ENCODE peak calls at places on chromosome 1, in eight cellular contexts. Y, W, H, P, Q, R, E and D are unnamed samples.

GRCh38 chr1:223245411-223245810 is 102.4 kb upstream of the TLR5 start:
- DNase-seq in Y (no peak), W (no peak), H (no peak), P (no peak), Q (no peak), R (no peak), E (no peak), D (no peak)

GRCh38 chr1:211903490-211904260 is 73.1 kb upstream of the LPGAT1 start:
- DNase-seq in Y (no peak), W (no peak), H (no peak), P (no peak), Q (no peak), R (no peak), E (no peak), D (no peak)

GRCh38 chr1:153611024-153611352 is 1.9 kb downstream of the S100A16 start:
- DNase-seq in Y (peak; percentile 83), W (no peak), H (peak; percentile 48), P (peak; percentile 25), Q (peak; percentile 68), R (no peak), E (no peak), D (no peak)

GRCh38 chr1:116318897-116319296 is 54.1 kb upstream of the ATP1A1 start:
- DNase-seq in Y (no peak), W (no peak), H (no peak), P (no peak), Q (no peak), R (no peak), E (no peak), D (no peak)

GRCh38 chr1:18927654-18928272 is 25.4 kb upstream of the ALDH4A1 start:
- DNase-seq in Y (peak; percentile 52), W (peak; percentile 43), H (no peak), P (no peak), Q (peak; percentile 52), R (peak; percentile 66), E (no peak), D (no peak)

GRCh38 chr1:20476260-20477038 is 9.6 kb downstream of the CAMK2N1 start:
- DNase-seq in Y (no peak), W (no peak), H (peak; percentile 54), P (no peak), Q (peak; percentile 51), R (no peak), E (no peak), D (no peak)

GRCh38 chr1:229024528-229025119 is 246.3 kb upstream of the RAB4A start:
- DNase-seq in Y (peak; percentile 76), W (no peak), H (peak; percentile 85), P (peak; percentile 30), Q (peak; percentile 88), R (peak; percentile 82), E (peak; percentile 69), D (peak; percentile 78)

GRCh38 chr1:198007687-198008627 is 90.8 kb downstream of the LHX9 start:
- DNase-seq in Y (no peak), W (no peak), H (no peak), P (no peak), Q (no peak), R (no peak), E (no peak), D (no peak)

GRCh38 chr1:235901461-235901860 is 34.8 kb upstream of the LYST start:
- DNase-seq in Y (no peak), W (no peak), H (peak; percentile 88), P (no peak), Q (peak; percentile 91), R (no peak), E (peak; percentile 94), D (no peak)

GRCh38 chr1:42807056-42807668 is 9.8 kb upstream of the ERMAP start:
- DNase-seq in Y (no peak), W (no peak), H (no peak), P (no peak), Q (no peak), R (no peak), E (no peak), D (no peak)

GRCh38 chr1:1397839-1398523 is 1.2 kb downstream of the CCNL2 start:
- DNase-seq in Y (peak; percentile 38), W (no peak), H (peak; percentile 26), P (no peak), Q (no peak), R (peak; percentile 59), E (no peak), D (no peak)

GRCh38 chr1:240618946-240619345 is 7.0 kb upstream of the GREM2 start:
- DNase-seq in Y (no peak), W (no peak), H (no peak), P (no peak), Q (no peak), R (peak; percentile 89), E (no peak), D (no peak)

GRCh38 chr1:156114919-156115513 is 505 bp downstream of the LMNA start:
- DNase-seq in Y (no peak), W (no peak), H (no peak), P (no peak), Q (peak; percentile 35), R (peak; percentile 14), E (no peak), D (no peak)

GRCh38 chr1:34884536-34884935 is 25.0 kb upstream of the SMIM12 start:
- DNase-seq in Y (no peak), W (no peak), H (no peak), P (no peak), Q (no peak), R (no peak), E (no peak), D (no peak)

GRCh38 chr1:66434096-66434495 is 99.9 kb upstream of the SGIP1 start:
- DNase-seq in Y (no peak), W (no peak), H (no peak), P (peak; percentile 54), Q (peak; percentile 70), R (peak; percentile 53), E (peak; percentile 46), D (no peak)

GRCh38 chr1:159009704-159010361 is at the start of gene IFI16:
- DNase-seq in Y (peak; percentile 97), W (peak; percentile 35), H (peak; percentile 98), P (peak; percentile 86), Q (peak; percentile 95), R (peak; percentile 94), E (peak; percentile 83), D (no peak)

GRCh38 chr1:38020361-38020760 is 7.8 kb downstream of the UTP11 start:
- DNase-seq in Y (no peak), W (no peak), H (no peak), P (no peak), Q (no peak), R (no peak), E (no peak), D (no peak)

GRCh38 chr1:197924516-197925123 is 7.4 kb downstream of the LHX9 start:
- DNase-seq in Y (no peak), W (no peak), H (peak; percentile 65), P (no peak), Q (peak; percentile 72), R (peak; percentile 40), E (no peak), D (no peak)

GRCh38 chr1:164707868-164708331 is 148.9 kb downstream of the PBX1 start:
- DNase-seq in Y (peak; percentile 76), W (no peak), H (peak; percentile 58), P (peak; percentile 60), Q (peak; percentile 89), R (no peak), E (peak; percentile 67), D (no peak)